ENCODE peak calls at places on chromosomes 4 and X, in five cellular contexts. C is cardiac fibroblast, S is tibial artery, V is sigmoid colon, L is mucosa of descending colon. I is an unnamed sample.

GRCh38 chrX:40073439-40074054 is 24.2 kb downstream of the BCOR start:
- DNase-seq in C (no peak), S (no peak), V (no peak), L (no peak), I (no peak)

GRCh38 chr4:127632420-127633403 is at the start of gene INTU:
- DNase-seq in C (peak; percentile 98), S (peak; percentile 96), V (peak; percentile 97), L (peak; percentile 89), I (peak; percentile 92)

GRCh38 chr4:173878701-173879100 is 348.7 kb upstream of the HAND2 start:
- DNase-seq in C (peak; percentile 15), S (no peak), V (no peak), L (no peak), I (peak; percentile 18)

GRCh38 chr4:174214102-174214878 is 69.2 kb downstream of the FBXO8 start:
- DNase-seq in C (no peak), S (no peak), V (no peak), L (peak; percentile 27), I (no peak)

GRCh38 chrX:71181558-71181909 is 36.9 kb downstream of the NLGN3 start:
- DNase-seq in C (peak; percentile 1), S (no peak), V (no peak), L (peak; percentile 32), I (no peak)

GRCh38 chrX:136630881-136631280 is 17.1 kb upstream of the CD40LG start:
- DNase-seq in C (no peak), S (no peak), V (no peak), L (no peak), I (no peak)

GRCh38 chr4:7428261-7429068 is 6.3 kb downstream of the PSAPL1 start:
- DNase-seq in C (no peak), S (peak; percentile 40), V (peak; percentile 55), L (no peak), I (peak; percentile 4)

GRCh38 chr4:155593793-155594192 is 72.9 kb upstream of the GUCY1A1 start:
- DNase-seq in C (no peak), S (no peak), V (no peak), L (no peak), I (no peak)

GRCh38 chrX:14922437-14922836 is 49.2 kb downstream of the MOSPD2 start:
- DNase-seq in C (peak; percentile 83), S (no peak), V (no peak), L (no peak), I (no peak)

DNA sequence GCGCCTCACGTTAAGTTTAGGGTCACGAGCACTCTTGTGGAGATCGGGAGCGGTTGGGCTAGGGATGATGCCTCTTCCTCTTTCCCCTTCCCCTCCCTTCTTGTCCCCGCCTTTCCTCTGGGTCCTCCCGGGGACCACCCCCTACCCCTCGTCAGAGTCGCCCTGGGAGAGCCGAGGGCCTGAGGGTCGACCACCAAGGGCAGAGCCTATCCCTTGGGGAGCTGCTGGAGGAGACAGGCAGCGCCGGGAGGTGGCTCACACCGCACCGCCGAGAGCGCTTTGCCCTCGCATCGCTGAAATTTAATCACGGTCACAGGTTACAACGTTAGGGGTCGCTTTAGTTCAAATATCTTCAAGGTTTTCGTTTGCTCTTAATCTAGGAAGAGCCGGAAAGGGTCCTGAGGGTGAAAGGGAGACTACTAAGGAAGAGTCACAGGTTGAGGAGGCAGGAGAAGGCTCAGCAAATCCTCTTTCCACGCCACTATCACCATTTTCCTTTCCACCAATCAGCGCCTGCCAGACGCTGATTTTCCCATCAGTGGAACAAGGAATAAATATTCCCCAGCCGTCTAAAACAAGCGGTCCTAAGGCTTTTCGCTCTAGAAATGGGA is 529 bp upstream of the SNCA start:
- DNase-seq in C (peak; percentile 5), S (no peak), V (no peak), L (no peak), I (no peak)
- TF ChIP-seq CTCF in C (no peak), S (no peak), V (no peak), L (no peak), I (no peak)

GRCh38 chrX:108947205-108947604 is 210.8 kb upstream of the IRS4 start:
- DNase-seq in C (no peak), S (no peak), V (no peak), L (no peak), I (no peak)
- TF ChIP-seq CTCF in C (no peak), S (no peak), V (no peak), L (no peak), I (no peak)

DNA sequence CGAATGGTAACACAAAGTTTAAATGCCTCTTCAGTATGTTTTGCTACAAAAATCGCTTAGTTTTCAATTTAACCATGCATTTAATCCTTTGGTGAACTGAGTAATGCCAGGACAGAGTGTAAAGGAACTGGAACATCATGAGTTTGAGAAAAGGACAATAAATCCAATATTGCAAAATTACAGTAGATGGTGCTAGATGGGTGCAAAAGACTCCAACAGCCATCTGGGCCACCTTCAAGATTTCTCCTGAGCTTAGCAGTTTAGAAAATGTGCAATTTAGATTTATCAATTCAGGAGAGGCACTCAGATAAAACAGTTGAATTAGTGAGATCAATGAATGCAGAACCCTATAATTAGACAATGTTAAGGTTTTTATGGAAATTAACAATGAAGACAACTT is 33.2 kb upstream of the MID1IP1 start:
- DNase-seq in C (peak; percentile 56), S (no peak), V (no peak), L (no peak), I (no peak)
- TF ChIP-seq CTCF in C (peak; percentile 29), S (peak; percentile 46), V (peak; percentile 29), L (no peak), I (peak; percentile 55)

DNA sequence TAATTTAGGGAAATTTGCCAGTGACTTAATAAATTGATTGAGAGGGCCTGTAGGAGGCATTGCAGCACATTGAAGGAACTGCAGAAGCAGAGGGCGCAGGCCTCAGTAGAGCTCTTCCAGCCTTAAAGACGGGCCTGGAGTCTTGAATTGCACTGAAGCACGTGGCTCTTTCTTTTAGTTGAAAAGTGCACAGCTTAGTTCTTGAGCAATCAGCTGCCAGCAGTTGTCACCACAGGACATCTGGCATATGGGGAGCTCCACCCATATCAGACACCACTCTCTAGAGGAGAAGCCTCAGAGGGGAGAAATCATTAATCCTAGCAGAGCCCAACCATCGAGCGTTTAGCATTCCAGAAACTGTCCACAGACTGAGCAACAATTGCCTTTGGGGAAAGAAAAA is 16.0 kb upstream of the FGF16 start:
- DNase-seq in C (no peak), S (peak; percentile 71), V (no peak), L (no peak), I (no peak)
- TF ChIP-seq CTCF in C (no peak), S (no peak), V (no peak), L (no peak), I (no peak)

DNA sequence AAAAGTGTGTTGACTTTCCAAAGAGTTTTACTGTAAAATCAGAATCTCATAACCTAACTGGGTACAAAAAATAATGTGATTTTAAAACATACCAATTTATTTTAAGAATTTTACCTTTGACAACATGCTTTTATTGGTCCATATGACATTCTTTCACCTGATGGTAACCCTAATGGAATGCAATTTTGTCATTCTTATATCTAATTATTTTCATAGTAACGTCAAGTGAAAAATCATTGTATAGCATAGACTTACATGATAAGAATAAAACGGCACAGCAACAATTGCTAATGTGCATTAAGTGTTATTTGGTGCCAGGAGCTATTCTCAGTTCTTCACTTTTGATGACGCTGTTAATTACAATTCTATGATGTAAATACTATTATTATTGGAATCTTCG is 13.6 kb downstream of the UNC5C start:
- DNase-seq in C (no peak), S (no peak), V (no peak), L (no peak), I (no peak)
- TF ChIP-seq CTCF in C (no peak), S (no peak), V (no peak), L (no peak), I (no peak)

GRCh38 chr4:123997116-123997515 is 600.5 kb downstream of the SPRY1 start:
- DNase-seq in C (no peak), S (no peak), V (no peak), L (no peak), I (no peak)
- TF ChIP-seq CTCF in C (no peak), S (no peak), V (no peak), L (no peak), I (peak; percentile 22)

GRCh38 chr4:3514806-3515421 is 17.3 kb downstream of the LRPAP1 start:
- DNase-seq in C (no peak), S (no peak), V (no peak), L (no peak), I (peak; percentile 22)
- TF ChIP-seq CTCF in C (peak; percentile 24), S (no peak), V (no peak), L (no peak), I (peak; percentile 55)

I was measured in left ventricle myocardium inferior.